ENCODE peak calls at places on chromosomes 7 and 10, in five cellular contexts. D is mucosa of gallbladder, B is T1000, S is astrocyte of the spinal cord, W is psoas muscle. N is an unnamed sample.

GRCh38 chr7:116495737-116496136 is 3.8 kb upstream of the CAV2 start:
- DNase-seq in W (no peak), B (no peak), D (no peak), S (no peak), N (no peak)

GRCh38 chr10:18523858-18524257 is 127.5 kb downstream of the NSUN6 start:
- DNase-seq in B (no peak), S (no peak), W (no peak), D (no peak), N (no peak)

GRCh38 chr7:4461511-4461910 is 220.6 kb upstream of the FOXK1 start:
- DNase-seq in B (no peak), D (no peak), S (no peak), W (no peak), N (no peak)

GRCh38 chr10:92727550-92727949 is 37.8 kb downstream of the HHEX start:
- DNase-seq in D (peak; percentile 33), B (no peak), S (no peak), W (no peak), N (no peak)

GRCh38 chr10:101779544-101780186 is 3.6 kb downstream of the NPM3 start:
- DNase-seq in D (peak; percentile 82), W (peak; percentile 91), S (peak; percentile 48), B (no peak), N (no peak)

GRCh38 chr7:32648408-32649156 is 153.3 kb downstream of the AVL9 start:
- DNase-seq in D (no peak), S (no peak), B (no peak), W (no peak), N (no peak)

GRCh38 chr7:128206017-128206746 is 34.9 kb upstream of the LEP start:
- DNase-seq in B (no peak), W (no peak), S (no peak), D (no peak), N (no peak)

GRCh38 chr10:25797888-25798429 is 136.1 kb upstream of the MYO3A start:
- DNase-seq in W (no peak), D (no peak), B (no peak), S (no peak), N (no peak)

GRCh38 chr10:71069909-71070666 is 142.3 kb upstream of the UNC5B start:
- DNase-seq in S (no peak), D (no peak), W (no peak), B (no peak), N (no peak)

GRCh38 chr10:13712799-13713581 is 126.2 kb downstream of the PRPF18 start:
- DNase-seq in B (peak; percentile 68), D (peak; percentile 40), S (peak; percentile 98), W (peak; percentile 88), N (peak; percentile 75)

GRCh38 chr10:128710795-128711183 is 584.6 kb upstream of the MKI67 start:
- DNase-seq in D (no peak), B (no peak), S (no peak), W (no peak), N (no peak)

GRCh38 chr7:26305048-26305868 is 13.6 kb downstream of the SNX10 start:
- DNase-seq in D (no peak), B (no peak), W (no peak), S (no peak), N (no peak)

GRCh38 chr7:119720541-119720940 is 552.4 kb upstream of the KCND2 start:
- DNase-seq in W (no peak), D (no peak), S (peak; percentile 81), B (no peak), N (peak; percentile 31)

N was measured in H4.